ENCODE peak calls at places on chromosomes 16 and 17, in six cellular contexts. One of them, this sample, is unnamed.

GRCh38 chr17:9252525-9252924 is 231.2 kb downstream of the NTN1 start:
- DNase-seq in DND-41: no peak
- DNase-seq in ascending aorta: no peak
- DNase-seq in lung: no peak
- DNase-seq in AG09309: no peak
- DNase-seq in esophagus squamous epithelium: no peak
- DNase-seq in this sample: no peak

GRCh38 chr16:89890886-89891657 is 17.7 kb downstream of the TCF25 start:
- DNase-seq in DND-41: no peak
- DNase-seq in ascending aorta: no peak
- DNase-seq in lung: no peak
- DNase-seq in AG09309: no peak
- DNase-seq in esophagus squamous epithelium: no peak
- DNase-seq in this sample: no peak

GRCh38 chr16:35102780-35103403 is 1643.5 kb downstream of the TP53TG3F start:
- DNase-seq in DND-41: peak
- DNase-seq in ascending aorta: no peak
- DNase-seq in lung: no peak
- DNase-seq in AG09309: no peak
- DNase-seq in esophagus squamous epithelium: no peak
- DNase-seq in this sample: no peak

GRCh38 chr17:41915566-41915965 is 3.2 kb downstream of the ACLY start:
- DNase-seq in DND-41: no peak
- DNase-seq in ascending aorta: no peak
- DNase-seq in lung: no peak
- DNase-seq in AG09309: no peak
- DNase-seq in esophagus squamous epithelium: no peak
- DNase-seq in this sample: no peak

GRCh38 chr17:14297161-14297851 is 3.6 kb upstream of the HS3ST3B1 start:
- DNase-seq in DND-41: no peak
- DNase-seq in ascending aorta: no peak
- DNase-seq in lung: peak
- DNase-seq in AG09309: no peak
- DNase-seq in esophagus squamous epithelium: no peak
- DNase-seq in this sample: no peak

GRCh38 chr17:44587339-44587738 is 30.1 kb downstream of the FZD2 start:
- DNase-seq in DND-41: no peak
- DNase-seq in ascending aorta: peak
- DNase-seq in lung: peak
- DNase-seq in AG09309: peak
- DNase-seq in esophagus squamous epithelium: no peak
- DNase-seq in this sample: peak

GRCh38 chr17:951388-952132 is 28.0 kb downstream of the NXN start:
- DNase-seq in DND-41: no peak
- DNase-seq in ascending aorta: no peak
- DNase-seq in lung: no peak
- DNase-seq in AG09309: no peak
- DNase-seq in esophagus squamous epithelium: no peak
- DNase-seq in this sample: peak

GRCh38 chr16:24075929-24076716 is 180.0 kb upstream of the CACNG3 start:
- DNase-seq in DND-41: no peak
- DNase-seq in ascending aorta: no peak
- DNase-seq in lung: no peak
- DNase-seq in AG09309: no peak
- DNase-seq in esophagus squamous epithelium: no peak
- DNase-seq in this sample: no peak

GRCh38 chr16:78844682-78845081 is 745.2 kb downstream of the WWOX start:
- DNase-seq in DND-41: no peak
- DNase-seq in ascending aorta: no peak
- DNase-seq in lung: no peak
- DNase-seq in AG09309: no peak
- DNase-seq in esophagus squamous epithelium: no peak
- DNase-seq in this sample: no peak

GRCh38 chr17:41687828-41688640 is 651 bp upstream of the EIF1 start:
- DNase-seq in DND-41: peak
- DNase-seq in ascending aorta: no peak
- DNase-seq in lung: peak
- DNase-seq in AG09309: no peak
- DNase-seq in esophagus squamous epithelium: no peak
- DNase-seq in this sample: no peak

GRCh38 chr16:68707341-68708152 is 29.5 kb upstream of the CDH1 start:
- DNase-seq in DND-41: no peak
- DNase-seq in ascending aorta: no peak
- DNase-seq in lung: peak
- DNase-seq in AG09309: no peak
- DNase-seq in esophagus squamous epithelium: no peak
- DNase-seq in this sample: peak

GRCh38 chr16:3459401-3460090 is 16.1 kb downstream of the NAA60 start:
- DNase-seq in DND-41: peak
- DNase-seq in ascending aorta: no peak
- DNase-seq in lung: no peak
- DNase-seq in AG09309: no peak
- DNase-seq in esophagus squamous epithelium: no peak
- DNase-seq in this sample: no peak

GRCh38 chr17:27489045-27489715 is 32.9 kb downstream of the KSR1 start:
- DNase-seq in DND-41: no peak
- DNase-seq in ascending aorta: peak
- DNase-seq in lung: peak
- DNase-seq in AG09309: peak
- DNase-seq in esophagus squamous epithelium: no peak
- DNase-seq in this sample: no peak

GRCh38 chr17:8311131-8311790 is 1.2 kb downstream of the ARHGEF15 start:
- DNase-seq in DND-41: no peak
- DNase-seq in ascending aorta: no peak
- DNase-seq in lung: no peak
- DNase-seq in AG09309: no peak
- DNase-seq in esophagus squamous epithelium: no peak
- DNase-seq in this sample: no peak

GRCh38 chr16:53504161-53504663 is 1.2 kb upstream of the AKTIP start:
- DNase-seq in DND-41: peak
- DNase-seq in ascending aorta: peak
- DNase-seq in lung: peak
- DNase-seq in AG09309: no peak
- DNase-seq in esophagus squamous epithelium: no peak
- DNase-seq in this sample: no peak

GRCh38 chr16:15046692-15047376 is 9.0 kb downstream of the NTAN1 start:
- DNase-seq in DND-41: no peak
- DNase-seq in ascending aorta: no peak
- DNase-seq in lung: no peak
- DNase-seq in AG09309: no peak
- DNase-seq in esophagus squamous epithelium: no peak
- DNase-seq in this sample: no peak
- TF ChIP-seq CTCF in DND-41: no peak
- TF ChIP-seq CTCF in ascending aorta: no peak
- TF ChIP-seq CTCF in lung: no peak
- TF ChIP-seq CTCF in AG09309: no peak
- TF ChIP-seq CTCF in esophagus squamous epithelium: no peak
- TF ChIP-seq CTCF in this sample: no peak

GRCh38 chr17:80270104-80270503 is 9.5 kb downstream of the RNF213 start:
- DNase-seq in DND-41: no peak
- DNase-seq in ascending aorta: no peak
- DNase-seq in lung: no peak
- DNase-seq in AG09309: no peak
- DNase-seq in esophagus squamous epithelium: no peak
- DNase-seq in this sample: no peak
- H3K4me3 ChIP-seq in DND-41: no peak
- H3K4me3 ChIP-seq in ascending aorta: no peak
- H3K4me3 ChIP-seq in lung: no peak
- H3K4me3 ChIP-seq in AG09309: no peak
- H3K4me3 ChIP-seq in esophagus squamous epithelium: no peak
- H3K4me3 ChIP-seq in this sample: no peak

DNA sequence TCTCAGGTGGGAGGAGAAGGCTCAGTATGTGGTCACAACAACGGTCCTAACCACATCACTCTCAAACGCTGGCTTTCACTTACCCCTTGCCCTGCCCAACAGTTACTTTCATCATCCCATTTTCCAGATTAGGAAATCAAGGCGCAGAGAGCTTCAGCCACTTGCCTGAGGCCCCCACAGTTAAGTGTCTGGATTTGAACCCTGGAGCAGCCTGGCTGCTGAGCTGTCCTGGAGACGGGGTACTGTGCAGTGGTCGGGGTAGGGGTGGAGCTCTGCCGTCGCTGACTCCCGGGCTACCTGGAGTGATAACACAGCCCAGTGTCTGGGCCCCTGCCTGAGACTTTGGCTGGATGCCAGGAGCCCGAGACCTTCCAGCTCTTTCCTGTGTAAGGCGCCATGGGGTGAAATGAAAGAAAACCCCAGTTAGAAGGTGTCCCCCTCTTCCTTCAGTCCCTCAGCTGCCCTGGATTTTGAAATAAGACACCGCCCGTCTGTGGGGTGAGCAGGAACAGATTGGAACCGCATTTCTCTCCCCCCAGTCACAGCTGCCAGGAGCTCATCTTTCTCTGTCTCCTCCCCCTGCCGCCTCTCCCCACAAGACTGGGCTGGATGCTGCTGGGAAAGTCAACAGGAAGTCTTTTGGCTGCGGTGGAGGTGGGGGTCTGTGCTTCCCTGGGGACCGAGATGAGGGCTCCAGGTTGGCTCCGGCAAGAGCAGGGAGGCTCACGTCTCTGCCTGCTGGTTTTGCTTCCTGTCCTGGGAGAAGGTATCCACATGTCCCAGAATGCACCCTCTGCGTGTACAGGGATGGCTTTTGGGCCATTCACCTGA is 280.2 kb downstream of the SEC14L1 start:
- DNase-seq in DND-41: peak
- DNase-seq in ascending aorta: no peak
- DNase-seq in lung: no peak
- DNase-seq in AG09309: no peak
- DNase-seq in esophagus squamous epithelium: no peak
- DNase-seq in this sample: no peak
- TF ChIP-seq CTCF in DND-41: peak
- TF ChIP-seq CTCF in ascending aorta: no peak
- TF ChIP-seq CTCF in lung: no peak
- TF ChIP-seq CTCF in AG09309: no peak
- TF ChIP-seq CTCF in esophagus squamous epithelium: no peak
- TF ChIP-seq CTCF in this sample: no peak

GRCh38 chr17:79950306-79950705 is 85.4 kb downstream of the TBC1D16 start:
- DNase-seq in DND-41: no peak
- DNase-seq in ascending aorta: no peak
- DNase-seq in lung: no peak
- DNase-seq in AG09309: no peak
- DNase-seq in esophagus squamous epithelium: no peak
- DNase-seq in this sample: no peak
- H3K4me3 ChIP-seq in DND-41: no peak
- H3K4me3 ChIP-seq in ascending aorta: no peak
- H3K4me3 ChIP-seq in lung: no peak
- H3K4me3 ChIP-seq in AG09309: no peak
- H3K4me3 ChIP-seq in esophagus squamous epithelium: no peak
- H3K4me3 ChIP-seq in this sample: no peak

DNA sequence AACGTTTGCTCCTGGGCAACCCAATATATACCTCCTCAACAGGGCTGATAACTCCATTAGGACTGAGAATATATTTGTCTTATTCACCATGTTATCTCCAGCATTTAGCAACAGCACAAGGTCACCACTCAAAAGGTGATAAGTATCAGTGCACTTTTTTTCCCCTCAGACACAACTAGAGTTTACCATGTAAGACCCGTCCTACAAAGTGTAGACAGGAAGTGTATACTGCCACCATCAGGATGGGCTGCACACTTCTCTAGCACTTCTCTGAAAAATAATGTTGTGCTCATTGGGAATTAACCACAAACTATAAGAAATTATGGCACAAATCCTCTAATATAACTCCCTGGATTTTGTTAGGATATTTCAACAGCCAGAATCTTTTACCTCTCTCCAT is 5.7 kb upstream of the VAT1L start:
- DNase-seq in DND-41: no peak
- DNase-seq in ascending aorta: no peak
- DNase-seq in lung: no peak
- DNase-seq in AG09309: no peak
- DNase-seq in esophagus squamous epithelium: no peak
- DNase-seq in this sample: no peak
- TF ChIP-seq CTCF in DND-41: peak
- TF ChIP-seq CTCF in ascending aorta: no peak
- TF ChIP-seq CTCF in lung: no peak
- TF ChIP-seq CTCF in AG09309: peak
- TF ChIP-seq CTCF in esophagus squamous epithelium: no peak
- TF ChIP-seq CTCF in this sample: peak

GRCh38 chr17:65556014-65556909 is 5.2 kb downstream of the AXIN2 start:
- DNase-seq in DND-41: peak
- DNase-seq in ascending aorta: no peak
- DNase-seq in lung: peak
- DNase-seq in AG09309: no peak
- DNase-seq in esophagus squamous epithelium: no peak
- DNase-seq in this sample: no peak
- H3K4me3 ChIP-seq in DND-41: no peak
- H3K4me3 ChIP-seq in ascending aorta: no peak
- H3K4me3 ChIP-seq in lung: peak
- H3K4me3 ChIP-seq in AG09309: no peak
- H3K4me3 ChIP-seq in esophagus squamous epithelium: no peak
- H3K4me3 ChIP-seq in this sample: peak

GRCh38 chr17:38352245-38353083 is 820 bp downstream of the SOCS7 start:
- DNase-seq in DND-41: peak
- DNase-seq in ascending aorta: no peak
- DNase-seq in lung: no peak
- DNase-seq in AG09309: no peak
- DNase-seq in esophagus squamous epithelium: no peak
- DNase-seq in this sample: no peak

GRCh38 chr17:38353668-38354067 is 2.0 kb downstream of the SOCS7 start:
- DNase-seq in DND-41: no peak
- DNase-seq in ascending aorta: no peak
- DNase-seq in lung: no peak
- DNase-seq in AG09309: no peak
- DNase-seq in esophagus squamous epithelium: no peak
- DNase-seq in this sample: no peak

GRCh38 chr17:38350035-38350434 is 1.6 kb upstream of the SOCS7 start:
- DNase-seq in DND-41: no peak
- DNase-seq in ascending aorta: no peak
- DNase-seq in lung: no peak
- DNase-seq in AG09309: no peak
- DNase-seq in esophagus squamous epithelium: no peak
- DNase-seq in this sample: no peak

GRCh38 chr17:38353084-38353604 is 1.5 kb downstream of the SOCS7 start:
- DNase-seq in DND-41: no peak
- DNase-seq in ascending aorta: no peak
- DNase-seq in lung: no peak
- DNase-seq in AG09309: no peak
- DNase-seq in esophagus squamous epithelium: no peak
- DNase-seq in this sample: no peak

GRCh38 chr17:38351412-38352222 is at the start of gene SOCS7:
- DNase-seq in DND-41: peak
- DNase-seq in ascending aorta: peak
- DNase-seq in lung: peak
- DNase-seq in AG09309: peak
- DNase-seq in esophagus squamous epithelium: peak
- DNase-seq in this sample: no peak
- TF ChIP-seq CTCF in DND-41: no peak
- TF ChIP-seq CTCF in ascending aorta: no peak
- TF ChIP-seq CTCF in lung: no peak
- TF ChIP-seq CTCF in AG09309: no peak
- TF ChIP-seq CTCF in esophagus squamous epithelium: no peak
- TF ChIP-seq CTCF in this sample: no peak

GRCh38 chr17:43540821-43541674 is 5.1 kb downstream of the ETV4 start:
- DNase-seq in DND-41: no peak
- DNase-seq in ascending aorta: no peak
- DNase-seq in lung: no peak
- DNase-seq in AG09309: no peak
- DNase-seq in esophagus squamous epithelium: no peak
- DNase-seq in this sample: no peak
- H3K4me3 ChIP-seq in DND-41: no peak
- H3K4me3 ChIP-seq in ascending aorta: no peak
- H3K4me3 ChIP-seq in lung: no peak
- H3K4me3 ChIP-seq in AG09309: no peak
- H3K4me3 ChIP-seq in esophagus squamous epithelium: no peak
- H3K4me3 ChIP-seq in this sample: no peak